ENCODE peak calls at places on chromosomes 7 and 10, in ten cellular contexts. K is tibial nerve, I is ovary, O is HepG2, P is transverse colon, N is K562, X is stomach, Y is H1, F is A549, M is SK-N-SH. T is an unnamed sample.

GRCh38 chr10:133087679-133088523 is at the start of gene ADGRA1:
- DNase-seq in K (no peak), I (no peak), O (no peak), P (no peak), N (peak; percentile 15), X (no peak), Y (no peak), F (no peak), M (peak; percentile 82), T (no peak)

GRCh38 chr7:120021085-120021484 is 251.9 kb upstream of the KCND2 start:
- DNase-seq in K (no peak), I (no peak), O (no peak), P (no peak), N (no peak), X (no peak), Y (no peak), F (no peak), M (no peak), T (no peak)

GRCh38 chr10:44394696-44395383 is 9.9 kb upstream of the CXCL12 start:
- DNase-seq in K (no peak), I (no peak), O (no peak), P (no peak), N (no peak), X (no peak), Y (no peak), F (no peak), M (no peak), T (peak; percentile 84)

GRCh38 chr7:107024906-107025305 is 19.6 kb upstream of the PRKAR2B start:
- DNase-seq in K (no peak), I (no peak), O (no peak), P (no peak), N (no peak), X (no peak), Y (no peak), F (no peak), M (no peak), T (no peak)

GRCh38 chr7:55365103-55365679 is at the start of gene LANCL2:
- DNase-seq in K (peak; percentile 9), I (no peak), O (no peak), P (peak; percentile 60), N (peak; percentile 56), X (peak; percentile 50), Y (no peak), F (peak; percentile 31), M (peak; percentile 83), T (peak; percentile 91)

GRCh38 chr7:155356323-155357105 is 58.8 kb downstream of the INSIG1 start:
- DNase-seq in K (no peak), I (peak; percentile 20), O (peak; percentile 7), P (no peak), N (peak; percentile 52), X (no peak), Y (no peak), F (peak; percentile 43), M (peak; percentile 67), T (no peak)

GRCh38 chr10:34655286-34656170 is 159.6 kb downstream of the PARD3 start:
- DNase-seq in K (peak; percentile 74), I (no peak), O (peak; percentile 63), P (peak; percentile 56), N (peak; percentile 38), X (peak; percentile 43), Y (peak; percentile 62), F (peak; percentile 30), M (peak; percentile 50), T (no peak)

GRCh38 chr7:30717181-30717580 is 34.8 kb upstream of the INMT start:
- DNase-seq in K (no peak), I (no peak), O (no peak), P (no peak), N (no peak), X (no peak), Y (no peak), F (no peak), M (no peak), T (no peak)

GRCh38 chr7:953547-954327 is 743 bp downstream of the ADAP1 start:
- DNase-seq in K (no peak), I (peak; percentile 54), O (peak; percentile 59), P (peak; percentile 83), N (no peak), X (peak; percentile 76), Y (no peak), F (peak; percentile 51), M (peak; percentile 88), T (no peak)

GRCh38 chr7:84194484-84195260 is at the start of gene SEMA3A:
- DNase-seq in K (peak; percentile 16), I (no peak), O (peak; percentile 8), P (peak; percentile 18), N (no peak), X (no peak), Y (no peak), F (peak; percentile 38), M (peak; percentile 55), T (no peak)
- H3K4me1 ChIP-seq in K (no peaks in the 10 kb centered on the region), I (no peaks in the 10 kb centered on the region), O (peaks cover 15% of the 10 kb centered on the region), P (no peaks in the 10 kb centered on the region), N (no peaks in the 10 kb centered on the region), X (peaks cover 12% of the 10 kb centered on the region), Y (no peaks in the 10 kb centered on the region), F (peaks cover 40% of the 10 kb centered on the region), M (peaks cover 3% of the 10 kb centered on the region), T (peaks cover 22% of the 10 kb centered on the region)

GRCh38 chr7:121195859-121196588 is 132.8 kb upstream of the WNT16 start:
- DNase-seq in K (no peak), I (no peak), O (no peak), P (no peak), N (no peak), X (no peak), Y (no peak), F (no peak), M (no peak), T (no peak)

GRCh38 chr7:121195010-121195409 is 133.8 kb upstream of the WNT16 start:
- DNase-seq in K (no peak), I (no peak), O (no peak), P (no peak), N (no peak), X (no peak), Y (no peak), F (no peak), M (no peak), T (no peak)

GRCh38 chr7:121202125-121202524 is 126.7 kb upstream of the WNT16 start:
- DNase-seq in K (no peak), I (no peak), O (no peak), P (no peak), N (no peak), X (no peak), Y (no peak), F (no peak), M (no peak), T (no peak)

GRCh38 chr7:121202834-121203233 is 126.0 kb upstream of the WNT16 start:
- DNase-seq in K (no peak), I (no peak), O (no peak), P (no peak), N (no peak), X (no peak), Y (no peak), F (no peak), M (no peak), T (no peak)

DNA sequence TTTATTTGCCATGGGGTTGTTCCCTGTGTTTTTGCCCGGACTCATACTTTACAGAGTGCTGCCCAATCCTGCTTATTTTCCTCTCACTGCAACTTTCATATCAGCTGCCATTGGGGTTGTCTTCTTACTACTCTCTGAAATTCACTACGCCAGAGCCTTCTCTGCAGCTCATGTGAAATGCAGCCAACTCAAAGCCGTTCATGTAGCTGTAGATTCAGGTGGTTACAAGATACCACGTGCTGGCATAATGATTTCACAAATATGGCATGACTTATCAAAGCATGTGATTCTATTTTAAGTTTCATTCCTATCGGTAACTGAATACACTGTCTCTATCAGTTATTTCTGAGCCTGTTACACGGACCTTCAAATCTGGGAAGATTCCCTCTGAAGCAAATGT is 130.3 kb upstream of the WNT16 start:
- DNase-seq in K (no peak), I (no peak), O (no peak), P (no peak), N (no peak), X (no peak), Y (no peak), F (no peak), M (no peak), T (no peak)
- TF ChIP-seq CTCF in K (no peak), I (no peak), O (no peak), P (no peak), N (no peak), X (no peak), Y (no peak), F (no peak), M (no peak), T (no peak)

DNA sequence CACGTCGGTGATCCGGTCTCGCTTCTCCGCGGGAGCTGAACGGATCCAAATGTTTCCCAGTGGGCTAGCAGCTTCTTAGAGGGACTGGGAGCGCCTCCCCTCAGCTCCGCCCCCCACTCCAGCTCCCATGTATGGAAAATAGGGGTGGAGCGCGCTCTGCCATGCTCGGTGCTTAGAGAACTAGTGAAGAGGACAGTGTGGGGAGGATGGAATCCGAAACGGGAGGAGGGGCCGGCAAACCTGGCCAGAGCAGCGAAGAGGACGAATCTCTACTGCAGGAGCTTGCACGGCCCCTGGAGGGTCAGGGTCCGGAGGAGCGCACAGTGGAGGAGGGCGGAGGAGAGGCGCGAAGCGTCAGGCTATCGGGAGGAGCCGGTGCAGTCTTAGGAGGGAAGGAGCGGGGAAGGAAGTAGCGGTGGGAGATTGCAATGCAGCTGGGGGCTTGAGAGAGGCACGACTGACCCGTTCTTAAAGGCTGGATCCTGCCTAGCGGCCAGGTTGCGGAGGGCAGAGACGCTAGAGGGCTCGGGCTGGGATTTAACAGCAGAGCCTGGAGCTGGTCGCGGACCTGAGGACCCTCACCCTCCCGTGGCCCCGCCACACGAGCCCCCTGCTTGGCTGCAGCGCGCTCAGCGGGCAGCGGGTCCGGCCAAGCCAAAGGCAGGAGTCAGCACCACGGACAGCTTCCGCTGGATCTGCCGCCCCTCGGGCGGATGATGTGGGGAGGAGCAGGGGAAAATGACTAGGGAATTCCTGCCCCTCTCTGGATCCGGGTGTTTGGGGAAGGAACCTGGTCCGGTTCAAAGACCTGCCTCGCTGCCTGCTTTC is at the start of gene PRLHR:
- DNase-seq in K (no peak), I (peak; percentile 78), O (no peak), P (no peak), N (peak; percentile 18), X (no peak), Y (no peak), F (peak; percentile 35), M (peak; percentile 92), T (no peak)
- TF ChIP-seq EP300 in K (no peak), I (no peak), O (no peak), P (no peak), N (no peak), X (no peak), Y (no peak), F (no peak), M (no peak), T (no peak)

GRCh38 chr10:122087436-122087835 is 98.5 kb downstream of the TACC2 start:
- DNase-seq in K (no peak), I (no peak), O (no peak), P (no peak), N (no peak), X (no peak), Y (no peak), F (no peak), M (no peak), T (no peak)
- H3K4me1 ChIP-seq in K (no peaks in the 10 kb centered on the region), I (no peaks in the 10 kb centered on the region), O (no peaks in the 10 kb centered on the region), P (no peaks in the 10 kb centered on the region), N (no peaks in the 10 kb centered on the region), X (no peaks in the 10 kb centered on the region), Y (no peaks in the 10 kb centered on the region), F (peaks cover 3% of the 10 kb centered on the region), M (peaks cover 6% of the 10 kb centered on the region), T (peaks cover 3% of the 10 kb centered on the region)

T was measured in esophagus muscularis mucosa.